ENCODE peak calls at places on chromosomes 12 and 14, in four cellular contexts. V is SK-N-SH, T is upper lobe of right lung, Y is IMR-90. C is an unnamed sample.

GRCh38 chr14:93133476-93133875 is 17.8 kb upstream of the ITPK1 start:
- DNase-seq in V (no peak), T (no peak), Y (peak), C (no peak)

GRCh38 chr14:53391631-53392030 is 238.5 kb upstream of the DDHD1 start:
- DNase-seq in V (no peak), T (no peak), Y (peak), C (peak)

GRCh38 chr12:124433147-124433874 is 134.1 kb downstream of the NCOR2 start:
- DNase-seq in V (no peak), T (no peak), Y (no peak), C (no peak)

GRCh38 chr14:77098470-77099353 is 654 bp downstream of the CIPC start:
- DNase-seq in V (peak), T (peak), Y (no peak), C (no peak)

GRCh38 chr14:81464253-81465001 is 64.3 kb upstream of the STON2 start:
- DNase-seq in V (peak), T (no peak), Y (peak), C (peak)

GRCh38 chr14:94517641-94518257 is 8.5 kb upstream of the SERPINA12 start:
- DNase-seq in V (no peak), T (no peak), Y (no peak), C (no peak)

GRCh38 chr12:14691560-14691959 is 4.8 kb downstream of the GUCY2C start:
- DNase-seq in V (no peak), T (no peak), Y (no peak), C (no peak)

GRCh38 chr12:89323568-89324218 is 28.6 kb downstream of the DUSP6 start:
- DNase-seq in V (no peak), T (no peak), Y (no peak), C (no peak)

GRCh38 chr14:64112859-64113258 is 181.3 kb downstream of the ESR2 start:
- DNase-seq in V (no peak), T (no peak), Y (no peak), C (no peak)

GRCh38 chr14:68979722-68980552 is 835 bp upstream of the ACTN1 start:
- DNase-seq in V (no peak), T (peak), Y (peak), C (no peak)

GRCh38 chr14:69326611-69327010 is 66.7 kb downstream of the GALNT16 start:
- DNase-seq in V (no peak), T (no peak), Y (no peak), C (no peak)

GRCh38 chr14:67583711-67584644 is 16.1 kb downstream of the PIGH start:
- DNase-seq in V (peak), T (no peak), Y (peak), C (peak)

GRCh38 chr12:104423809-104424208 is 32.9 kb upstream of the CHST11 start:
- DNase-seq in V (no peak), T (no peak), Y (no peak), C (no peak)

GRCh38 chr14:51244591-51244990 is 4.5 kb downstream of the TMX1 start:
- DNase-seq in V (no peak), T (no peak), Y (no peak), C (no peak)

GRCh38 chr12:15146585-15146984 is 74.6 kb downstream of the RERG start:
- DNase-seq in V (no peak), T (no peak), Y (peak), C (no peak)

GRCh38 chr14:77014004-77014604 is 14.4 kb downstream of the IRF2BPL start:
- DNase-seq in V (peak), T (no peak), Y (peak), C (no peak)

GRCh38 chr14:52730708-52731111 is 744 bp downstream of the STYX start:
- DNase-seq in V (no peak), T (no peak), Y (no peak), C (peak)

GRCh38 chr12:46963977-46964376 is 115.4 kb upstream of the PCED1B start:
- DNase-seq in V (no peak), T (no peak), Y (no peak), C (no peak)

GRCh38 chr12:11545438-11546330 is 103.8 kb upstream of the ETV6 start:
- DNase-seq in V (peak), T (no peak), Y (no peak), C (no peak)

GRCh38 chr14:68359862-68360552 is 432.9 kb downstream of the ZFP36L1 start:
- DNase-seq in V (no peak), T (peak), Y (no peak), C (no peak)

GRCh38 chr14:75985618-75986438 is at the start of gene IFT43:
- DNase-seq in V (peak), T (peak), Y (peak), C (peak)

GRCh38 chr12:108440736-108441135 is 74.3 kb upstream of the FICD start:
- DNase-seq in V (no peak), T (no peak), Y (no peak), C (no peak)

GRCh38 chr12:108442910-108443309 is 72.2 kb upstream of the FICD start:
- DNase-seq in V (no peak), T (no peak), Y (no peak), C (no peak)

GRCh38 chr12:108441549-108441948 is 73.5 kb upstream of the FICD start:
- DNase-seq in V (no peak), T (no peak), Y (no peak), C (no peak)

GRCh38 chr12:108438687-108439086 is 76.4 kb upstream of the FICD start:
- DNase-seq in V (no peak), T (no peak), Y (no peak), C (no peak)

GRCh38 chr12:108442077-108442476 is 73.0 kb upstream of the FICD start:
- DNase-seq in V (no peak), T (no peak), Y (no peak), C (no peak)
- H3K27ac ChIP-seq in V (peak), T (no peak), Y (no peak), C (no peak)

GRCh38 chr12:115857160-115857920 is 420.2 kb downstream of the MED13L start:
- DNase-seq in V (no peak), T (no peak), Y (no peak), C (no peak)
- TF ChIP-seq CTCF in V (peak), T (no peak), Y (no peak), C (peak)

DNA sequence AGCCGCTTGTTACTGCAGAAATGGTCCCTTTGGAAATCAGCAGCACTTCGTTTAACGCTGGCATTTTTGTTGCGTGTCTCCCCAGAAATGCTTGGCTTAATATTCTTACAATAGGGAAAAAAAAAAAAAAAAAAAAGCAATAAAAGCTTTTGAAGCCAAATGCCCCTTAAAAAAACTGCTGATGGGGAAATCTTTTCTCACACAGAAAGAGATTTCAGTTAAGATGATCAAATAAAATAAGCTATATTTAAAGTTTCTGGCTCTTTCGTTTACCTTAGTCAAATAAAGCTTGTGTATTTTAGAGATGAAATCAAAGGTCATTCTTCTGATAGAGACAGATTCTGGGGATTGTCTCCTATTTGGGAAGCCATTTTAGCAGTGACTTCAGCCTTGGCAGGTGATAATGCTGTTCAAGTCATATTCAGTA is 52.4 kb upstream of the FRS2 start:
- DNase-seq in V (no peak), T (no peak), Y (no peak), C (no peak)
- H3K27ac ChIP-seq in V (no peak), T (no peak), Y (no peak), C (no peak)

GRCh38 chr12:51000245-51000644 is 25.9 kb downstream of the SLC11A2 start:
- DNase-seq in V (no peak), T (no peak), Y (peak), C (peak)

GRCh38 chr12:51005671-51006070 is 20.5 kb downstream of the SLC11A2 start:
- DNase-seq in V (no peak), T (no peak), Y (no peak), C (no peak)

GRCh38 chr12:51008329-51008728 is 17.9 kb downstream of the SLC11A2 start:
- DNase-seq in V (no peak), T (no peak), Y (no peak), C (no peak)

GRCh38 chr12:51001799-51002198 is 24.4 kb downstream of the SLC11A2 start:
- DNase-seq in V (no peak), T (no peak), Y (no peak), C (no peak)

DNA sequence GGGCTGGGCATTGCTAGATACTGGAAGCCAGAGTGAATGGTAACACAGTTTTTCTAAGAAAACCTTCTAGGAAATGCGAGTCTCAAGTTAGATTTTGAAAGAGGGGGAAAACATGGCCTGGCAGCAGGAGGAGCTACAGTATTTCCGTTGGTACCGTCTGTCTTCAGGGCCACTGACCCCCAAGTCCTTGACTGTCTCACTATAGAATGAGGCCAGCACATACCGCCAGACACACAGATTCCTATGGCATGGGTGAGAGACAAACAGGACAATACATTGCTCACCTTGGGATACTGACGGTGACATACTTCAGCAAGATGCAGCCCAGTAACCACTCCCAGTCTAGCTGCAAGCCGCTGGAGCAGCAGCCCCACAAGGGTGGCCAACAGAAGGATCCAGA is 21.7 kb downstream of the SLC11A2 start:
- DNase-seq in V (no peak), T (no peak), Y (no peak), C (no peak)
- TF ChIP-seq CTCF in V (no peak), T (no peak), Y (no peak), C (no peak)

DNA sequence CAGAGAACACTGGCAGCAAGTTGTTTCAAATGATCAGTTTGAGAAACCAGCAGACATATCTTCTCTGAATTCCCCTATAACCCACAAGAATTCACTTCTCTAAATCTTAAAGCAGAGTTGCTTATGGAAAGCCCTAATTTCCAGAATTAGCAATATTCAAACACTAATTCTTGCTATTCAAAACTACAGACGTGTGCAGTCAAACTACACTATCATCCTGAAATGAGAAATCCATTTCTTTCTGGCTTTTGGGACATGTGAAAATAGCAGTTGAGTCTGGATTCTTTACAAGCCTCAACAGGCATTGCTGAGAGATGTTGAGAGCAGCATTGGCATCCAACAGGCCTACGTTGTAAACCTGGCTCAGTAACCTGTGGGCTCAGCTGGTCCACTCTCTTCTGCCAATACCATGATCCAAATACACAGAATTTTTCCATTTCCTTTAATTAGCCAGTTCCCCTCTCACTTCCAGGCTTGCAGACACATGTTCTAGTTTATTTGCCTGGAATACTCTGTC is 74.6 kb upstream of the TMTC1 start:
- DNase-seq in V (no peak), T (no peak), Y (no peak), C (no peak)
- H3K27ac ChIP-seq in V (no peak), T (no peak), Y (no peak), C (no peak)

GRCh38 chr12:12757121-12757520 is 28.3 kb upstream of the APOLD1 start:
- DNase-seq in V (no peak), T (no peak), Y (no peak), C (no peak)

GRCh38 chr12:12759234-12759915 is 26.1 kb upstream of the APOLD1 start:
- DNase-seq in V (no peak), T (no peak), Y (no peak), C (no peak)

DNA sequence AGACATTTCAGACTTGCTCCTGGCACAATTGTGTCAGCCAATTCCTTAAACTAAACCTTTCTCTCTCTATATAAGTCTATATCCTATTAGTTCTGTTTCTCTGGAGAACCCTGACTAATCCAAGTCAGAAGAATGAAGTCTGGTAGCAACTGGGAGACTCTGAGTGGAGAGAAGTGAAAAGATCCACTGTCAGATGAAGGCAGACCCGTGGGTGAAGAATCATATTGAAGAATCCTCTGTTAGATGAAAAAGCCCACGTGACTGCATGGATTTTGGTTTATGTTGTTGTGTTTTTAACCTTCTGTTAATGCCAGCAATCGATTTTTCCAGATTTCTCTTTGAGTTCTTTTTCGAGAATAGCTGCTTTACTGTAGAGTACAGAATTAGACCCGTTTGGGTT is 29.5 kb upstream of the APOLD1 start:
- DNase-seq in V (no peak), T (no peak), Y (no peak), C (no peak)
- TF ChIP-seq CTCF in V (no peak), T (no peak), Y (no peak), C (no peak)

C was measured in brain microvascular endothelial cell.